ENCODE peak calls at places on chromosomes 6 and 20, in five cellular contexts. N is PC-9, A is stomach, F is heart right ventricle, H is heart left ventricle. C is an unnamed sample. For H3K9me3, the result is how much of the 10 kb centered on the place peaks cover.

GRCh38 chr20:35831029-35831428 is 59.2 kb downstream of the PHF20 start:
- DNase-seq in N (no peak), A (no peak), F (no peak), H (no peak), C (no peak)

GRCh38 chr6:148501178-148501590 is 158.5 kb downstream of the SASH1 start:
- DNase-seq in N (no peak), A (no peak), F (peak), H (no peak), C (no peak)

GRCh38 chr20:50627747-50628146 is 63.6 kb downstream of the RIPOR3 start:
- DNase-seq in N (no peak), A (no peak), F (no peak), H (no peak), C (no peak)

GRCh38 chr6:38378801-38379200 is 260.9 kb downstream of the BTBD9 start:
- DNase-seq in N (no peak), A (no peak), F (no peak), H (no peak), C (no peak)

GRCh38 chr6:19988555-19988954 is 151.4 kb downstream of the ID4 start:
- DNase-seq in N (no peak), A (no peak), F (no peak), H (no peak), C (no peak)

GRCh38 chr6:1679691-1680068 is 70.0 kb downstream of the FOXC1 start:
- DNase-seq in N (peak), A (no peak), F (no peak), H (no peak), C (no peak)

GRCh38 chr20:40090236-40090635 is 598.8 kb downstream of the MAFB start:
- DNase-seq in N (no peak), A (no peak), F (no peak), H (no peak), C (no peak)

GRCh38 chr6:79719248-79719975 is 88.3 kb downstream of the SH3BGRL2 start:
- DNase-seq in N (no peak), A (peak), F (no peak), H (no peak), C (no peak)

GRCh38 chr20:46108435-46108841 is 9.7 kb upstream of the CD40 start:
- DNase-seq in N (no peak), A (no peak), F (no peak), H (no peak), C (no peak)

GRCh38 chr6:33147807-33148666 is 44.2 kb downstream of the COL11A2 start:
- DNase-seq in N (no peak), A (no peak), F (no peak), H (no peak), C (no peak)

GRCh38 chr6:80488190-80488589 is 381.7 kb downstream of the BCKDHB start:
- DNase-seq in N (no peak), A (no peak), F (no peak), H (no peak), C (no peak)

GRCh38 chr6:13992417-13993055 is 67.8 kb downstream of the RNF182 start:
- DNase-seq in N (peak), A (no peak), F (no peak), H (no peak), C (no peak)

GRCh38 chr6:3273707-3274521 is 15.2 kb downstream of the PSMG4 start:
- DNase-seq in N (no peak), A (no peak), F (no peak), H (no peak), C (no peak)

GRCh38 chr6:83868639-83869038 is 9.2 kb downstream of the CYB5R4 start:
- DNase-seq in N (peak), A (no peak), F (no peak), H (no peak), C (no peak)

GRCh38 chr20:25005220-25005619 is 12.7 kb upstream of the APMAP start:
- DNase-seq in N (peak), A (peak), F (peak), H (peak), C (peak)

GRCh38 chr20:891121-892080 is 24.7 kb downstream of the ANGPT4 start:
- DNase-seq in N (no peak), A (no peak), F (peak), H (no peak), C (peak)

GRCh38 chr20:44640522-44640921 is 11.0 kb downstream of the ADA start:
- DNase-seq in N (no peak), A (no peak), F (no peak), H (no peak), C (no peak)

GRCh38 chr20:36468149-36469000 is 72.9 kb upstream of the MYL9 start:
- DNase-seq in N (no peak), A (peak), F (no peak), H (peak), C (no peak)

GRCh38 chr6:38554700-38555413 is 84.9 kb downstream of the BTBD9 start:
- DNase-seq in N (no peak), A (no peak), F (no peak), H (no peak), C (no peak)

DNA sequence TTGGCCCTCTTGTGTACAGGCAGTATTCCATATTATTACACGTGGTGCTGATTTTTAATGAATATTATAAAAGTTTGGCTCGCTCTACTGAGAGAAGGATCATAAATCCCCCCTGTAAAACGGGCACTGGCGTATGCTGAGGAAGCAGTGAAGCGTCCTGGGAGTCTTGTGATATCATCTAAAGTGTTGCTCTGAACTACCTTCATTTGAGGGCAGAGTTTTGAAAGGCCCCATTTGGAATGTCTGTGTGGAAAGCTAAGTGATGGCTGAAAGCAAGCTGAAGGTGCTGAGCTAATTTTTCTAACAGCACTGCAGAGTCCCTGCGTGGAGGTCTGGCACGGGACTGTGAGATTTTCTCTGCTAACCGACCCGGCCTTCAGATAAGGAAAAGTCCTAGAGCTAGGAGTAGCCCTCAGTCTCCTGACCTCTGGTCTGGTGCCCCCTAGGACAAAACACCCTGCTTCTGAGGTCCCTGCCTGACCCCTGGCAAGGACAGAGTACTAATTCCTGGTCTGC is 1.3 kb upstream of the BACH2 start:
- DNase-seq in N (no peak), A (no peak), F (no peak), H (no peak), C (no peak)
- TF ChIP-seq CTCF in N (no peak), A (no peak), F (no peak), H (no peak), C (no peak)

GRCh38 chr6:18259675-18260447 is 4.5 kb downstream of the DEK start:
- DNase-seq in N (peak), A (no peak), F (no peak), H (no peak), C (no peak)
- H3K27ac ChIP-seq in N (peak), A (peak), F (no peak), H (no peak), C (no peak)

GRCh38 chr20:30506100-30506499 is 751.4 kb upstream of the DEFB115 start:
- DNase-seq in N (no peak), A (no peak), F (no peak), H (no peak), C (no peak)
- H3K9me3 ChIP-seq in N (under half), A (under half), F (under half), H (under half), C (under half)

DNA sequence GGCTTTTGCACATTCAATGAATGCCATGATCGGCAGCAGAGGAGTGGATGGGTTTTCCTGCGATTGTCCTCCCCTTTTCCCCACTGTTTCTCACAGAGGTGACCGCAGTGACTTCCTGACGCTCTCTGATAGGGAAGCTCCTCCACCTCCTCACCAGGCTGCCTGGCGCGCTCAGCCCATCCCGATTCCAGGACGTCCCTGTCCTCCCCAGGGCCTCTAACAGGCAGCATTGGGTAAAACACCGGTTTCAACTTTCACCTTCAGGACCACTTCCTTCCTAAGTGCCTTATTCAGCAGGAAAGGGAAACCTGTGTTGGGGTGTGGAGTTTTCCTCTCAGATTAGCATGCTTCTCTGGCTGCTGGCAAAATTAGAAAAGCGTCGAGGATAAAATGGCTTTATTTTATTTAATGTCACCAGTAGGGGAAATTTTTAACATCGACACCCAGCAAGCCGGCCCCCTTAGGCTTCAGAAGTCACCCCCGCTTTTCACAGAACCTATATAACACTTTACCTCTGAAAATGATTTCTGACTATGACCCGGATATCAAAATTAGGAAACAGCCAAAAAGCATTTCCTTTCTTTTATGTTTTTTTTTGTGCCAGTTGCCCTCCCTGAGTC is 570.4 kb upstream of the GJE1 start:
- DNase-seq in N (no peak), A (no peak), F (peak), H (peak), C (peak)
- TF ChIP-seq CTCF in N (no peak), A (no peak), F (no peak), H (no peak), C (no peak)

DNA sequence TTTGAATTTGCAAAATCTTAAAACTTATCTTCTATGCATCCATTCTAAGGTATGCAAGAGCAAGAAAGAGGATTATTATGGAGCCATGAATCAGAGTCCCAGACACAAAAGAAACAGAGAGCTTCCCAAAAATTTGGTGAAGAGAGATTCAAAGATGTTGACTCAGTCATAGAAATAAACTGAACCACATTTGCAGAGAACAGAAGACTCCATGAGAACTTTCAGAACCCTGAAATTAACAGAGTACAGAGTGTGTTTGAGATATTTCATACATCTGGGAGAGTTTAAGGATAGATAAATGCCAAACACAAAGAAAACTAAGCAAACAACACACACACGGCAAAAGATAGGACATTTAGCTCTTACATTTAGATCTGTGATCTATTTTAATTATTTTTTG is 17.3 kb upstream of the MOXD1 start:
- DNase-seq in N (no peak), A (no peak), F (no peak), H (no peak), C (no peak)
- H3K27ac ChIP-seq in N (no peak), A (no peak), F (no peak), H (no peak), C (no peak)

GRCh38 chr20:58485326-58485725 is 29.9 kb downstream of the APCDD1L start:
- DNase-seq in N (no peak), A (no peak), F (no peak), H (no peak), C (no peak)
- H3K9me3 ChIP-seq in N (under half), A (under half), F (under half), H (under half), C (under half)

DNA sequence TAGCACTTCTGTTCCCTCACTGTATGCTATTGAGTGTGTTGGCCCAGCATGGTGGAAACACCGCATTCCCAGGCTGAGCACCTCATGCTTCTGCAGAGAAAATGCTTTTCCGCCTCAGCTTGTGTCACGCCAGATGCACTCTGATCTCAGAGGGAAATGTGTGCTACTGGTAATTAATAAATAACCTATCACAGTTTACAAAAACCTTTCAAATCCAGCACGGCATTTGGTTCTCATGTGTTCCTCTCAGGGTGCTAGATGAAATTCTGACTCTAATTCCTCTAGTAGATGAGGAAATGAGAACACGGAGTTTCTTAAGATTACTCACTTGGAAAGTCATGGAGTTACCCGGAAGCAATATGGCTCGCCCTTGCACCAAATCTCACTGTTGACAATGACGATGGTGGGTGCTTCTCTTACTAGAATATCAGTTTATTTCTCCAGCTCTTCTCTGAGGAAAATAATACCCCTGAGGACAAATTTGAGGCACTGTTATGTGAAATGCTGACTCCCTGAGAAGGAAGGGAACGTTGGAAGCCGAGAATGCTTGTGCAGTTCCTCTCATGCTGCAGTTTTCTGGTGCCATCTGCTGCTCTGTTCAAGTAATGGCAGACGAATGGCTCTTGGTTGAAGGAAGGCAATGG is 116.6 kb downstream of the RNF144B start:
- DNase-seq in N (peak), A (peak), F (peak), H (peak), C (peak)
- TF ChIP-seq CTCF in N (peak), A (peak), F (peak), H (peak), C (peak)